ENCODE peak calls at places on chromosomes 6 and 20, in ten cellular contexts. R is spleen; D is GDM1; H is CD8-positive, alpha-beta T cell; G is anterior cingulate cortex; N is left ventricle myocardium inferior; C is AG09319; Z is renal cortical epithelial cell; Y is MG63; F is aorta. S is an unnamed sample.

GRCh38 chr6:87184762-87185250 is 29.4 kb downstream of the ZNF292 start:
- DNase-seq in C (no peak), R (no peak), Z (no peak), G (no peak), Y (no peak), N (no peak), H (no peak), F (no peak), D (no peak), S (no peak)

GRCh38 chr6:168576388-168576787 is 135.4 kb downstream of the SMOC2 start:
- DNase-seq in D (no peak), N (no peak), H (no peak), Z (no peak), G (no peak), Y (no peak), C (no peak), F (peak; percentile 43), R (no peak), S (no peak)

GRCh38 chr6:137724495-137725211 is 142.4 kb upstream of the TNFAIP3 start:
- DNase-seq in R (peak; percentile 80), C (no peak), G (no peak), N (no peak), D (no peak), F (no peak), H (no peak), Z (no peak), Y (peak; percentile 52), S (peak; percentile 68)

GRCh38 chr6:121335111-121336008 is 1.1 kb upstream of the TBC1D32 start:
- DNase-seq in Y (no peak), H (no peak), Z (no peak), R (no peak), N (no peak), D (no peak), G (no peak), F (no peak), C (no peak), S (no peak)

GRCh38 chr6:96157018-96157565 is 141.3 kb downstream of the FUT9 start:
- DNase-seq in G (no peak), N (no peak), H (no peak), Z (peak; percentile 40), R (no peak), Y (no peak), C (no peak), F (no peak), D (no peak), S (no peak)

GRCh38 chr6:163170294-163170883 is 244.1 kb upstream of the QKI start:
- DNase-seq in Y (peak; percentile 10), N (no peak), D (peak; percentile 31), Z (no peak), F (no peak), R (no peak), G (no peak), C (no peak), H (no peak), S (no peak)

GRCh38 chr20:358891-359555 is 12.1 kb downstream of the NRSN2 start:
- DNase-seq in Z (no peak), F (no peak), H (no peak), G (no peak), Y (no peak), R (no peak), C (no peak), D (no peak), N (no peak), S (no peak)

GRCh38 chr6:134938896-134939295 is 11.0 kb downstream of the ALDH8A1 start:
- DNase-seq in Y (no peak), H (no peak), N (no peak), F (no peak), G (no peak), R (no peak), C (no peak), Z (no peak), D (no peak), S (no peak)

GRCh38 chr6:89239338-89239737 is 22.2 kb upstream of the GABRR1 start:
- DNase-seq in H (no peak), Y (no peak), G (no peak), C (no peak), D (peak; percentile 52), N (no peak), R (no peak), Z (no peak), F (no peak), S (no peak)

GRCh38 chr6:166556871-166557322 is 29.6 kb downstream of the RAMACL start:
- DNase-seq in Z (peak; percentile 99), H (no peak), N (peak; percentile 87), G (peak; percentile 86), C (peak; percentile 52), Y (peak; percentile 99), F (peak; percentile 94), D (peak; percentile 45), R (peak; percentile 86), S (peak; percentile 53)

GRCh38 chr20:41411458-41411857 is 44.8 kb upstream of the EMILIN3 start:
- DNase-seq in H (no peak), N (no peak), D (no peak), R (no peak), Z (peak; percentile 52), F (no peak), Y (no peak), G (no peak), C (peak; percentile 24), S (no peak)

GRCh38 chr20:34420146-34420545 is 57.1 kb downstream of the ITCH start:
- DNase-seq in G (no peak), D (no peak), H (no peak), C (no peak), F (no peak), R (no peak), N (no peak), Y (no peak), Z (no peak), S (no peak)

GRCh38 chr20:62146019-62146755 is 2.6 kb downstream of the SS18L1 start:
- DNase-seq in N (no peak), C (no peak), F (no peak), Y (no peak), Z (no peak), G (no peak), D (no peak), R (no peak), H (no peak), S (no peak)

GRCh38 chr6:13466304-13467215 is 20.8 kb downstream of the GFOD1 start:
- DNase-seq in R (no peak), H (no peak), D (no peak), G (no peak), F (no peak), Z (no peak), Y (no peak), C (no peak), N (no peak), S (peak; percentile 57)

GRCh38 chr6:149271348-149272340 is 45.9 kb upstream of the TAB2 start:
- DNase-seq in C (no peak), N (no peak), D (peak; percentile 30), Z (peak; percentile 36), Y (no peak), G (no peak), H (peak; percentile 38), F (no peak), R (peak; percentile 84), S (peak; percentile 90)

GRCh38 chr20:52379723-52380336 is 188.3 kb upstream of the ZFP64 start:
- DNase-seq in N (peak; percentile 26), D (no peak), H (peak; percentile 5), F (no peak), Z (no peak), Y (peak; percentile 6), G (no peak), R (peak; percentile 68), C (no peak), S (no peak)